ENCODE peak calls at places on chromosome 1, in seven cellular contexts. X is activated T-cell treated with anti-CD3 and anti-CD28 coated beads for 4 hours; S is stimulated activated CD4-positive, alpha-beta T cell treated with anti-CD3 and anti-CD28 coated beads, Interleukin-15, amount 100 ng/mL, for 1 hour; Y is NCI-H345; A is MM.1S; L is C1 segment of cervical spinal cord; M is A549. F is an unnamed sample.

GRCh38 chr1:15577691-15578090 is 7.2 kb downstream of the AGMAT start:
- DNase-seq in M (no peak), S (no peak), Y (no peak), A (no peak), L (no peak), X (no peak), F (no peak)

GRCh38 chr1:109620396-109620817 is 770 bp downstream of the AMPD2 start:
- DNase-seq in M (peak), X (no peak), Y (peak), A (no peak), L (no peak), S (no peak), F (no peak)

GRCh38 chr1:168751195-168751650 is 22.2 kb upstream of the DPT start:
- DNase-seq in Y (no peak), A (no peak), X (no peak), S (no peak), M (peak), L (no peak), F (no peak)

GRCh38 chr1:190540366-190540765 is 62.7 kb upstream of the BRINP3 start:
- DNase-seq in X (no peak), A (no peak), S (no peak), M (no peak), L (no peak), Y (no peak), F (no peak)

GRCh38 chr1:111615874-111616715 is 3.5 kb upstream of the RAP1A start:
- DNase-seq in Y (no peak), S (no peak), A (peak), X (peak), L (no peak), M (no peak), F (no peak)

GRCh38 chr1:116919802-116920201 is 10.1 kb downstream of the PTGFRN start:
- DNase-seq in A (no peak), S (no peak), L (no peak), Y (no peak), M (no peak), X (no peak), F (no peak)

GRCh38 chr1:31505884-31506497 is 70.3 kb upstream of the TINAGL1 start:
- DNase-seq in X (no peak), M (no peak), A (peak), L (no peak), Y (no peak), S (no peak), F (no peak)

GRCh38 chr1:223125249-223125648 is 17.8 kb downstream of the TLR5 start:
- DNase-seq in Y (no peak), M (no peak), L (no peak), A (no peak), S (no peak), X (no peak), F (no peak)

GRCh38 chr1:116115476-116115875 is 4.3 kb downstream of the MAB21L3 start:
- DNase-seq in L (no peak), M (peak), Y (no peak), S (no peak), X (no peak), A (no peak), F (no peak)

GRCh38 chr1:206898909-206899431 is 1.7 kb downstream of the IL24 start:
- DNase-seq in X (no peak), Y (no peak), M (no peak), S (no peak), L (no peak), A (no peak), F (no peak)

GRCh38 chr1:239722080-239722479 is 335.7 kb downstream of the CHRM3 start:
- DNase-seq in A (no peak), X (no peak), S (no peak), Y (no peak), M (no peak), L (no peak), F (no peak)

GRCh38 chr1:167435484-167435883 is 82.8 kb downstream of the CD247 start:
- DNase-seq in Y (no peak), A (no peak), S (no peak), M (no peak), L (no peak), X (no peak), F (no peak)

GRCh38 chr1:231338270-231339128 is at the start of gene SPRTN:
- DNase-seq in A (no peak), X (no peak), S (no peak), Y (no peak), M (no peak), L (no peak), F (no peak)

GRCh38 chr1:180230791-180231505 is 884 bp downstream of the LHX4 start:
- DNase-seq in M (no peak), L (no peak), X (no peak), Y (peak), A (peak), S (no peak), F (no peak)

GRCh38 chr1:151189638-151190445 is at the start of gene VPS72:
- DNase-seq in S (peak), M (peak), L (peak), A (peak), Y (peak), X (peak), F (peak)

GRCh38 chr1:165467706-165468105 is 22.8 kb upstream of the RXRG start:
- DNase-seq in A (no peak), S (no peak), M (no peak), L (peak), Y (no peak), X (no peak), F (no peak)

GRCh38 chr1:181383695-181384094 is 99.6 kb upstream of the CACNA1E start:
- DNase-seq in X (no peak), Y (no peak), L (no peak), S (no peak), M (peak), A (no peak), F (no peak)

GRCh38 chr1:48556161-48556850 is 84.3 kb upstream of the SPATA6 start:
- DNase-seq in L (no peak), Y (no peak), X (no peak), M (no peak), S (no peak), A (no peak), F (no peak)